ENCODE peak calls at places on chromosomes 1 and 21, in four cellular contexts. One of them, this sample, is unnamed.

GRCh38 chr1:181141431-181141910 is 53.0 kb downstream of the IER5 start:
- DNase-seq in suprapubic skin: peak; percentile 64
- DNase-seq in heart right ventricle: no peak
- DNase-seq in heart left ventricle: no peak
- DNase-seq in this sample: peak; percentile 67

GRCh38 chr1:73516458-73516857 is 681.5 kb downstream of the LRRIQ3 start:
- DNase-seq in heart right ventricle: no peak
- DNase-seq in heart left ventricle: no peak
- DNase-seq in suprapubic skin: no peak
- DNase-seq in this sample: no peak

GRCh38 chr1:221439008-221439733 is 302.7 kb downstream of the DUSP10 start:
- DNase-seq in heart right ventricle: no peak
- DNase-seq in suprapubic skin: no peak
- DNase-seq in heart left ventricle: no peak
- DNase-seq in this sample: no peak

GRCh38 chr1:154975409-154976205 is 1.1 kb downstream of the CKS1B start:
- DNase-seq in heart left ventricle: peak; percentile 75
- DNase-seq in suprapubic skin: peak; percentile 88
- DNase-seq in heart right ventricle: peak; percentile 45
- DNase-seq in this sample: peak; percentile 86

GRCh38 chr1:207302618-207303408 is 18.7 kb upstream of the CD55 start:
- DNase-seq in heart right ventricle: no peak
- DNase-seq in suprapubic skin: no peak
- DNase-seq in heart left ventricle: no peak
- DNase-seq in this sample: no peak

GRCh38 chr21:17554619-17555472 is 42.0 kb downstream of the CXADR start:
- DNase-seq in heart right ventricle: no peak
- DNase-seq in heart left ventricle: no peak
- DNase-seq in suprapubic skin: no peak
- DNase-seq in this sample: no peak

GRCh38 chr1:21961337-21961736 is 15.5 kb upstream of the CELA3B start:
- DNase-seq in heart right ventricle: no peak
- DNase-seq in suprapubic skin: no peak
- DNase-seq in heart left ventricle: no peak
- DNase-seq in this sample: peak; percentile 62

GRCh38 chr1:35763211-35763610 is 6.6 kb downstream of the CLSPN start:
- DNase-seq in suprapubic skin: no peak
- DNase-seq in heart left ventricle: no peak
- DNase-seq in heart right ventricle: no peak
- DNase-seq in this sample: no peak

GRCh38 chr1:87084247-87084836 is 169.9 kb downstream of the HS2ST1 start:
- DNase-seq in suprapubic skin: no peak
- DNase-seq in heart left ventricle: no peak
- DNase-seq in heart right ventricle: no peak
- DNase-seq in this sample: no peak

GRCh38 chr1:35447278-35447677 is 109.9 kb downstream of the KIAA0319L start:
- DNase-seq in heart left ventricle: no peak
- DNase-seq in suprapubic skin: no peak
- DNase-seq in heart right ventricle: no peak
- DNase-seq in this sample: no peak

GRCh38 chr1:7407547-7407895 is 363.6 kb upstream of the VAMP3 start:
- DNase-seq in suprapubic skin: peak; percentile 34
- DNase-seq in heart left ventricle: no peak
- DNase-seq in heart right ventricle: no peak
- DNase-seq in this sample: peak; percentile 36

GRCh38 chr1:180213401-180214177 is 16.5 kb upstream of the LHX4 start:
- DNase-seq in heart left ventricle: no peak
- DNase-seq in suprapubic skin: peak; percentile 49
- DNase-seq in heart right ventricle: no peak
- DNase-seq in this sample: peak; percentile 58

GRCh38 chr1:202240956-202241355 is 47.4 kb downstream of the LGR6 start:
- DNase-seq in heart right ventricle: no peak
- DNase-seq in heart left ventricle: no peak
- DNase-seq in suprapubic skin: no peak
- DNase-seq in this sample: peak; percentile 28

GRCh38 chr1:202241376-202242079 is 47.9 kb downstream of the LGR6 start:
- DNase-seq in suprapubic skin: no peak
- DNase-seq in heart right ventricle: no peak
- DNase-seq in heart left ventricle: no peak
- DNase-seq in this sample: peak; percentile 46

GRCh38 chr1:202237052-202237451 is 43.5 kb downstream of the LGR6 start:
- DNase-seq in suprapubic skin: no peak
- DNase-seq in heart right ventricle: peak; percentile 26
- DNase-seq in heart left ventricle: no peak
- DNase-seq in this sample: peak; percentile 43

GRCh38 chr1:202235856-202236837 is 42.5 kb downstream of the LGR6 start:
- DNase-seq in heart left ventricle: peak; percentile 74
- DNase-seq in suprapubic skin: no peak
- DNase-seq in heart right ventricle: peak; percentile 44
- DNase-seq in this sample: no peak

DNA sequence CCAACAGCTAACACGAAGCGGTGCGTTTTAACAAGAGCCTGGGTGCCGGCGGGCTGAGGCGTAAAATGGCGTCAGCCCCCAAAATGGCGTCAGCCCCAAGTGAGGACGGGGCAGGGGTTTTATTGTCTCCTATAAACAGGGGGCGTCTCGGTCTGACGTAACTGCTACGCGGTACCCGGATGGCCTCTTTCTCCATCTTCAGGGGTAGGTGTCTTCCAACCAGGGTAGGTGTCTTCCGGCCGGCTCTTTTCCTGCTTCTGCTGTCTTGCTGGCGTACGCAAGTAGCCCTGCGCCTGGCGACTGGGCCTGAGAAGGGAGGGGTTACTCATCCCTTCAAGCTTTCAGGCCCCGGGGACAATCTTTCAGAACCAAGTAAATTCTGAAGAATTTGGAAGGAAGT is 45.3 kb downstream of the LGR6 start:
- DNase-seq in heart right ventricle: no peak
- DNase-seq in heart left ventricle: no peak
- DNase-seq in suprapubic skin: no peak
- DNase-seq in this sample: peak; percentile 61
- H3K4me1 ChIP-seq in heart right ventricle: peaks cover 11% of the 10 kb centered on the region
- H3K4me1 ChIP-seq in heart left ventricle: peaks cover 9% of the 10 kb centered on the region
- H3K4me1 ChIP-seq in suprapubic skin: peaks cover 13% of the 10 kb centered on the region
- H3K4me1 ChIP-seq in this sample: peaks cover 7% of the 10 kb centered on the region

DNA sequence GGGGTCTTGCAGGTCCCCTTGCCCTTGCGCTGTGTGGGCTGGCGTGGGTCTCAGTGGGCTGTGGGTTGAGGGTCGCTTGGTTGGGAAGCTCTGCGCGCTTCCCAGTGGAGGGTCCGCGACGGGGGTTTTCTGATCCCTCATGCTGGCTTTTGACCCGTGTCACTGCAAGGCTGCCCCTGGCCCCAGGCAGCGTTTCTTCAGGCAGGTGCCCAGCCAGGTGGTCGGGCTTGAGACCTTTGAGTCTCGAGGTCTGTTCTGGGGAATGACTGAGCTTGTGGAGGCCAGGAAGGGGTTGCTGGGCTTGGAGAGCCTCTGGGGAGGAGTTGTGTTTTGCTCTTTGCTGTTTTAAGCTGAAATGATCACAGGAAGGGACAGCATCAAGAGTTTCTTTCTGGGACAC is 5.3 kb downstream of the SKI start:
- DNase-seq in suprapubic skin: peak; percentile 67
- DNase-seq in heart left ventricle: no peak
- DNase-seq in heart right ventricle: no peak
- DNase-seq in this sample: no peak
- H3K27ac ChIP-seq in suprapubic skin: peak overlapping the region; percentile 91
- H3K27ac ChIP-seq in heart left ventricle: peak overlapping the region; percentile 51
- H3K27ac ChIP-seq in heart right ventricle: peak overlapping the region; percentile 31
- H3K27ac ChIP-seq in this sample: peak overlapping the region; percentile 87

GRCh38 chr1:1428174-1428573 is 7.1 kb upstream of the ANKRD65 start:
- DNase-seq in suprapubic skin: no peak
- DNase-seq in heart left ventricle: peak; percentile 64
- DNase-seq in heart right ventricle: no peak
- DNase-seq in this sample: no peak

GRCh38 chr1:1431006-1431844 is 4.3 kb upstream of the VWA1 start:
- DNase-seq in heart right ventricle: no peak
- DNase-seq in suprapubic skin: no peak
- DNase-seq in heart left ventricle: peak; percentile 65
- DNase-seq in this sample: no peak

GRCh38 chr1:1431845-1432565 is 3.5 kb upstream of the VWA1 start:
- DNase-seq in heart right ventricle: peak; percentile 82
- DNase-seq in heart left ventricle: peak; percentile 86
- DNase-seq in suprapubic skin: peak; percentile 75
- DNase-seq in this sample: peak; percentile 85

GRCh38 chr1:1430114-1430982 is 5.1 kb upstream of the VWA1 start:
- DNase-seq in heart right ventricle: peak; percentile 89
- DNase-seq in suprapubic skin: no peak
- DNase-seq in heart left ventricle: peak; percentile 91
- DNase-seq in this sample: peak; percentile 92

GRCh38 chr1:1429671-1430073 is 5.8 kb upstream of the VWA1 start:
- DNase-seq in heart right ventricle: no peak
- DNase-seq in heart left ventricle: peak; percentile 52
- DNase-seq in suprapubic skin: no peak
- DNase-seq in this sample: no peak
- H3K4me1 ChIP-seq in heart right ventricle: peaks cover 65% of the 10 kb centered on the region
- H3K4me1 ChIP-seq in heart left ventricle: peaks cover 67% of the 10 kb centered on the region
- H3K4me1 ChIP-seq in suprapubic skin: peaks cover 64% of the 10 kb centered on the region
- H3K4me1 ChIP-seq in this sample: peaks cover 70% of the 10 kb centered on the region

GRCh38 chr1:175129644-175129996 is 62.0 kb downstream of the TNN start:
- DNase-seq in heart right ventricle: no peak
- DNase-seq in suprapubic skin: no peak
- DNase-seq in heart left ventricle: no peak
- DNase-seq in this sample: no peak
- H3K27ac ChIP-seq in heart right ventricle: no peak overlapping the region
- H3K27ac ChIP-seq in suprapubic skin: peak overlapping the region; percentile 68
- H3K27ac ChIP-seq in heart left ventricle: no peak overlapping the region
- H3K27ac ChIP-seq in this sample: peak overlapping the region; percentile 82